ENCODE peak calls at places on chromosomes 4 and X, in five cellular contexts. One of them, this sample, is unnamed.

GRCh38 chr4:170030121-170030520 is 3.9 kb upstream of the MFAP3L start:
- DNase-seq in body of pancreas: no peak
- DNase-seq in dorsolateral prefrontal cortex: no peak
- DNase-seq in fibroblast of the aortic adventitia: no peak
- DNase-seq in GM13976: no peak
- DNase-seq in this sample: no peak

GRCh38 chr4:113445286-113445685 is 316.3 kb downstream of the CAMK2D start:
- DNase-seq in body of pancreas: peak; percentile 25
- DNase-seq in fibroblast of the aortic adventitia: peak; percentile 100
- DNase-seq in dorsolateral prefrontal cortex: no peak
- DNase-seq in GM13976: no peak
- DNase-seq in this sample: no peak

GRCh38 chr4:186037692-186038658 is 31.0 kb upstream of the TLR3 start:
- DNase-seq in body of pancreas: peak; percentile 76
- DNase-seq in fibroblast of the aortic adventitia: peak; percentile 93
- DNase-seq in dorsolateral prefrontal cortex: no peak
- DNase-seq in GM13976: peak; percentile 66
- DNase-seq in this sample: no peak

GRCh38 chr4:138953962-138954371 is 61.6 kb upstream of the NOCT start:
- DNase-seq in fibroblast of the aortic adventitia: peak; percentile 95
- DNase-seq in GM13976: no peak
- DNase-seq in body of pancreas: no peak
- DNase-seq in dorsolateral prefrontal cortex: no peak
- DNase-seq in this sample: no peak

GRCh38 chr4:109169160-109169559 is 133.3 kb downstream of the COL25A1 start:
- DNase-seq in GM13976: no peak
- DNase-seq in fibroblast of the aortic adventitia: no peak
- DNase-seq in body of pancreas: no peak
- DNase-seq in dorsolateral prefrontal cortex: no peak
- DNase-seq in this sample: no peak

GRCh38 chr4:3041192-3042142 is 32.9 kb downstream of the HTT-AS start:
- DNase-seq in fibroblast of the aortic adventitia: peak; percentile 36
- DNase-seq in GM13976: peak; percentile 60
- DNase-seq in dorsolateral prefrontal cortex: peak; percentile 49
- DNase-seq in body of pancreas: peak; percentile 32
- DNase-seq in this sample: no peak

GRCh38 chr4:15341733-15342300 is 86.0 kb upstream of the C1QTNF7 start:
- DNase-seq in fibroblast of the aortic adventitia: no peak
- DNase-seq in dorsolateral prefrontal cortex: no peak
- DNase-seq in body of pancreas: no peak
- DNase-seq in GM13976: no peak
- DNase-seq in this sample: no peak

GRCh38 chrX:54560411-54560810 is 30.4 kb downstream of the GNL3L start:
- DNase-seq in GM13976: no peak
- DNase-seq in dorsolateral prefrontal cortex: no peak
- DNase-seq in body of pancreas: no peak
- DNase-seq in fibroblast of the aortic adventitia: no peak
- DNase-seq in this sample: peak; percentile 20

GRCh38 chrX:140346711-140347110 is 158.2 kb downstream of the SOX3 start:
- DNase-seq in fibroblast of the aortic adventitia: no peak
- DNase-seq in dorsolateral prefrontal cortex: no peak
- DNase-seq in body of pancreas: no peak
- DNase-seq in GM13976: no peak
- DNase-seq in this sample: no peak

GRCh38 chrX:154374361-154375155 is at the start of gene FLNA:
- DNase-seq in fibroblast of the aortic adventitia: no peak
- DNase-seq in body of pancreas: peak; percentile 54
- DNase-seq in dorsolateral prefrontal cortex: no peak
- DNase-seq in GM13976: no peak
- DNase-seq in this sample: no peak

GRCh38 chrX:1164322-1165288 is 47.8 kb downstream of the CRLF2 start:
- DNase-seq in body of pancreas: peak; percentile 16
- DNase-seq in GM13976: peak; percentile 47
- DNase-seq in fibroblast of the aortic adventitia: no peak
- DNase-seq in dorsolateral prefrontal cortex: no peak
- DNase-seq in this sample: peak; percentile 58

DNA sequence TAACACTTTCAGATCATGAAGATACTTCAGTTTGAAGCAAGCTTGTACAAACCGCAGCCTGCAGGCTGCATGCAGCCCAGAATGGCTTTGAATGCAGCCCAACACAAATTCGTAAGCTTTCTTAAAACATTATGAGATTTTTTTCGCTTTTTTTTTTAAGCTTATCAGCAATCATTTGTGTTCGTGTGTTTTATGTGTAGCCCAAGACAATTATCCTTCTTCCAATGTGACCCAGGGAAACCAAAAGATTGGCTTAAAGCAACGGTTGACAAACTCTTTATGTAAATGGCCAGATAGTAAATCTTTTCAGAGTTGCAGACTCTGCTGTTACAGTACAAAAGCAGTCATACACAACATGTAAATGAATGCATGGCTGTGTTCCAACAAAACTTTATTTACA is 200.9 kb upstream of the MBNL3 start:
- DNase-seq in dorsolateral prefrontal cortex: no peak
- DNase-seq in fibroblast of the aortic adventitia: no peak
- DNase-seq in body of pancreas: no peak
- DNase-seq in GM13976: no peak
- DNase-seq in this sample: no peak
- TF ChIP-seq CTCF in dorsolateral prefrontal cortex: no peak
- TF ChIP-seq CTCF in fibroblast of the aortic adventitia: no peak
- TF ChIP-seq CTCF in body of pancreas: no peak
- TF ChIP-seq CTCF in GM13976: no peak
- TF ChIP-seq CTCF in this sample: no peak

GRCh38 chr4:121094297-121094966 is 22.1 kb upstream of the NDNF start:
- DNase-seq in fibroblast of the aortic adventitia: no peak
- DNase-seq in body of pancreas: no peak
- DNase-seq in GM13976: no peak
- DNase-seq in dorsolateral prefrontal cortex: no peak
- DNase-seq in this sample: no peak

GRCh38 chr4:121100093-121100775 is 27.9 kb upstream of the NDNF start:
- DNase-seq in dorsolateral prefrontal cortex: no peak
- DNase-seq in GM13976: no peak
- DNase-seq in fibroblast of the aortic adventitia: no peak
- DNase-seq in body of pancreas: no peak
- DNase-seq in this sample: no peak

GRCh38 chr4:121096174-121096573 is 23.8 kb upstream of the NDNF start:
- DNase-seq in GM13976: no peak
- DNase-seq in body of pancreas: no peak
- DNase-seq in dorsolateral prefrontal cortex: no peak
- DNase-seq in fibroblast of the aortic adventitia: no peak
- DNase-seq in this sample: no peak

GRCh38 chr4:121091941-121092340 is 19.6 kb upstream of the NDNF start:
- DNase-seq in fibroblast of the aortic adventitia: no peak
- DNase-seq in dorsolateral prefrontal cortex: no peak
- DNase-seq in GM13976: no peak
- DNase-seq in body of pancreas: no peak
- DNase-seq in this sample: no peak

GRCh38 chr4:121096629-121097028 is 24.3 kb upstream of the NDNF start:
- DNase-seq in body of pancreas: no peak
- DNase-seq in dorsolateral prefrontal cortex: no peak
- DNase-seq in GM13976: peak; percentile 18
- DNase-seq in fibroblast of the aortic adventitia: peak; percentile 70
- DNase-seq in this sample: no peak
- TF ChIP-seq CTCF in body of pancreas: peak; percentile 74
- TF ChIP-seq CTCF in dorsolateral prefrontal cortex: peak; percentile 61
- TF ChIP-seq CTCF in GM13976: no peak
- TF ChIP-seq CTCF in fibroblast of the aortic adventitia: peak; percentile 56
- TF ChIP-seq CTCF in this sample: peak; percentile 84

DNA sequence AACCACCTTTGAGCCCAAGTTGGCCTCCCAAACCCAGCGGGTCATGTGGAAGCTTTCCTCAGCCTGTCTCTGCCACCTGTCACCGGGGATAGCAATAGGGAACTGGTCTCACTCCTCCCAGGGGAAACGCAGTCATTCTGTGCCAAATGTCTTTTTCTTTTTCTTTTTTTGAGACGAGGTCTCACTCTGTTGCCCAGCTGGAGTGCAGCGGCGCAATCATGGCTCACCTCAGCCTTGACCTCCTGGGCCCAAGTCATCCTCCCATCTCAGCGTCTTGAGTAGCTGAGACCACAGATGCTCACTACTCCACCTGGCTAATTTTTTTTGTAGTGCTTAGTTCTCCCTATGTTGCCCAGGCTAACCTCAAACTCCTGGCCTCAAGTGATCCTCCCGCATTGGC is 40.3 kb downstream of the MED28 start:
- DNase-seq in dorsolateral prefrontal cortex: no peak
- DNase-seq in GM13976: no peak
- DNase-seq in fibroblast of the aortic adventitia: no peak
- DNase-seq in body of pancreas: no peak
- DNase-seq in this sample: no peak
- TF ChIP-seq CTCF in dorsolateral prefrontal cortex: no peak
- TF ChIP-seq CTCF in GM13976: no peak
- TF ChIP-seq CTCF in fibroblast of the aortic adventitia: no peak
- TF ChIP-seq CTCF in body of pancreas: no peak
- TF ChIP-seq CTCF in this sample: no peak

GRCh38 chr4:119170195-119170594 is 34.6 kb downstream of the MYOZ2 start:
- DNase-seq in fibroblast of the aortic adventitia: no peak
- DNase-seq in dorsolateral prefrontal cortex: no peak
- DNase-seq in GM13976: no peak
- DNase-seq in body of pancreas: no peak
- DNase-seq in this sample: no peak
- TF ChIP-seq CTCF in fibroblast of the aortic adventitia: no peak
- TF ChIP-seq CTCF in dorsolateral prefrontal cortex: no peak
- TF ChIP-seq CTCF in GM13976: no peak
- TF ChIP-seq CTCF in body of pancreas: no peak
- TF ChIP-seq CTCF in this sample: peak; percentile 58

This sample was measured in type B pancreatic cell.